ENCODE peak calls at places on chromosomes 1 and 21, in five cellular contexts. One of them, this sample, is unnamed. For H3K27me3, the result is how much of the 10 kb centered on the place peaks cover.

GRCh38 chr1:239456788-239457187 is 70.4 kb downstream of the CHRM3 start:
- DNase-seq in H9: no peak
- DNase-seq in IMR-90: no peak
- DNase-seq in neuronal stem cell: no peak
- DNase-seq in H1: no peak
- DNase-seq in this sample: no peak

GRCh38 chr1:31505884-31506497 is 70.3 kb upstream of the TINAGL1 start:
- DNase-seq in H9: peak
- DNase-seq in IMR-90: peak
- DNase-seq in neuronal stem cell: no peak
- DNase-seq in H1: no peak
- DNase-seq in this sample: no peak

GRCh38 chr1:154869351-154870116 is 547 bp downstream of the KCNN3 start:
- DNase-seq in H9: no peak
- DNase-seq in IMR-90: peak
- DNase-seq in neuronal stem cell: no peak
- DNase-seq in H1: no peak
- DNase-seq in this sample: no peak

GRCh38 chr21:46634966-46635323 is 529 bp upstream of the PRMT2 start:
- DNase-seq in H9: no peak
- DNase-seq in IMR-90: peak
- DNase-seq in neuronal stem cell: peak
- DNase-seq in H1: peak
- DNase-seq in this sample: peak

GRCh38 chr1:88890790-88891317 is 513 bp downstream of the GTF2B start:
- DNase-seq in H9: peak
- DNase-seq in IMR-90: peak
- DNase-seq in neuronal stem cell: peak
- DNase-seq in H1: no peak
- DNase-seq in this sample: no peak

GRCh38 chr1:86965012-86965826 is 50.8 kb downstream of the HS2ST1 start:
- DNase-seq in H9: no peak
- DNase-seq in IMR-90: peak
- DNase-seq in neuronal stem cell: no peak
- DNase-seq in H1: no peak
- DNase-seq in this sample: peak

GRCh38 chr1:5120559-5120958 is 466.1 kb downstream of the AJAP1 start:
- DNase-seq in H9: no peak
- DNase-seq in IMR-90: no peak
- DNase-seq in neuronal stem cell: no peak
- DNase-seq in H1: no peak
- DNase-seq in this sample: no peak

GRCh38 chr1:4675454-4676186 is 21.2 kb downstream of the AJAP1 start:
- DNase-seq in H9: no peak
- DNase-seq in IMR-90: no peak
- DNase-seq in neuronal stem cell: no peak
- DNase-seq in H1: no peak
- DNase-seq in this sample: peak

GRCh38 chr1:219555031-219555667 is 57.8 kb downstream of the ZC3H11B start:
- DNase-seq in H9: peak
- DNase-seq in IMR-90: peak
- DNase-seq in neuronal stem cell: peak
- DNase-seq in H1: peak
- DNase-seq in this sample: peak

DNA sequence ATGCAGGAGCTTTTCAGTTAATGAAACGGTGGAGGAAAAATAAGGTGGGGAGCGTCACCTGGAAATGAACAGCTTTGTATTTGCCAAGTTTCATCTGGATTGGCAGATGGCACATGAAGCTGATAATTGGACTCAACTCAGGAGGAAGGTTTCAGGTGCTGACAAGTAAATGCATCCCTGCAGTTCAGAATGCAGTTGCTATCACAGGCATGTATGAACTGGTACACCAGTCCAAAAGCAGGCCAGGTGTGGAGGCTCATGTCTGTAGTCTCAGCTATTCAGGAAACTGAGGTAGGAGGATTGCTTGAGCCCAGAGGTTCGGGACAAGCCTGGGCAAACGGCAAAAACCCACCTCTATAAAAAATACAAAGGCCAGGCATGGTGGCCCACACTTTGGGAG is 15.5 kb downstream of the DEGS1 start:
- DNase-seq in H9: no peak
- DNase-seq in IMR-90: no peak
- DNase-seq in neuronal stem cell: no peak
- DNase-seq in H1: no peak
- DNase-seq in this sample: no peak
- H3K27me3 ChIP-seq in H9: under half
- H3K27me3 ChIP-seq in IMR-90: under half
- H3K27me3 ChIP-seq in neuronal stem cell: under half
- H3K27me3 ChIP-seq in H1: under half
- H3K27me3 ChIP-seq in this sample: under half

DNA sequence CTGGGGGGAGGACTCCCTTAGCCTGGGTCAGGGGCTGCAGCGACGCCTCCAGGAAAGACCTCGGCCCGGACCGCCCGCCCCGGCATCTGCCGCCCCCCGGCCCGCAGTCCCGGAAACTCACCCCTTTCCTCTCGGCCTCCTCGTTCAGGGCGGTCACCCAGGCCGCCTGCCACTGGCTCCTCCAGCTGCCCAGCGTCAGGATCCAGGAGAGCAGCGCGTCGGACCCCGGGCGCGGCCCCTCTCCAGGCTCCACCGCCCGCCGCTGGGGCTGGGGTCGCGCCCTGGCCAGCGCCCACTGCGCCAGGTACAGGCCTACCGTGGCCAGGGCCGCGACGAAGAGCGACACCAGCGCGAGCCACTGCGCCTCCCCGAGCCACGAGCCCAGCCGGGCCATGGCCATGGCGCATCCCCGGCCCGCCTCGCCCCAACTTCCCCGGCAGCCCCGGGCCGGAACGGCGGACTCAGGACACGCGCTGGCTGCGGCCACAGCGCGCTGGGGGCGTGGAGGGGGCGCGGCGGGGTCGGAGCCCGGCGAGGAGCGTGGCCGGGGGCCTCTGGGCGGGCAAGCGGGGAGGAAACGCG is 478 bp downstream of the C2CD2 start:
- DNase-seq in H9: no peak
- DNase-seq in IMR-90: no peak
- DNase-seq in neuronal stem cell: no peak
- DNase-seq in H1: no peak
- DNase-seq in this sample: no peak
- H3K14ac ChIP-seq in H9: peak
- H3K14ac ChIP-seq in IMR-90: peak
- H3K14ac ChIP-seq in neuronal stem cell: peak
- H3K14ac ChIP-seq in H1: no peak
- H3K14ac ChIP-seq in this sample: peak

GRCh38 chr1:81664341-81664740 is 136.4 kb upstream of the ADGRL2 start:
- DNase-seq in H9: no peak
- DNase-seq in IMR-90: peak
- DNase-seq in neuronal stem cell: no peak
- DNase-seq in H1: no peak
- DNase-seq in this sample: no peak

GRCh38 chr1:81660286-81660685 is 140.4 kb upstream of the ADGRL2 start:
- DNase-seq in H9: no peak
- DNase-seq in IMR-90: peak
- DNase-seq in neuronal stem cell: no peak
- DNase-seq in H1: no peak
- DNase-seq in this sample: no peak

GRCh38 chr1:81666586-81666985 is 134.1 kb upstream of the ADGRL2 start:
- DNase-seq in H9: no peak
- DNase-seq in IMR-90: peak
- DNase-seq in neuronal stem cell: no peak
- DNase-seq in H1: no peak
- DNase-seq in this sample: no peak

GRCh38 chr1:81662913-81663526 is 137.7 kb upstream of the ADGRL2 start:
- DNase-seq in H9: no peak
- DNase-seq in IMR-90: no peak
- DNase-seq in neuronal stem cell: no peak
- DNase-seq in H1: no peak
- DNase-seq in this sample: no peak
- H3K4ac ChIP-seq in H9: no peak
- H3K4ac ChIP-seq in IMR-90: no peak
- H3K4ac ChIP-seq in neuronal stem cell: no peak
- H3K4ac ChIP-seq in H1: no peak
- H3K4ac ChIP-seq in this sample: no peak

GRCh38 chr1:220890582-220890981 is 11.3 kb downstream of the HLX start:
- DNase-seq in H9: no peak
- DNase-seq in IMR-90: no peak
- DNase-seq in neuronal stem cell: no peak
- DNase-seq in H1: no peak
- DNase-seq in this sample: no peak
- H3K27me3 ChIP-seq in H9: half or more
- H3K27me3 ChIP-seq in IMR-90: under half
- H3K27me3 ChIP-seq in neuronal stem cell: half or more
- H3K27me3 ChIP-seq in H1: half or more
- H3K27me3 ChIP-seq in this sample: half or more

DNA sequence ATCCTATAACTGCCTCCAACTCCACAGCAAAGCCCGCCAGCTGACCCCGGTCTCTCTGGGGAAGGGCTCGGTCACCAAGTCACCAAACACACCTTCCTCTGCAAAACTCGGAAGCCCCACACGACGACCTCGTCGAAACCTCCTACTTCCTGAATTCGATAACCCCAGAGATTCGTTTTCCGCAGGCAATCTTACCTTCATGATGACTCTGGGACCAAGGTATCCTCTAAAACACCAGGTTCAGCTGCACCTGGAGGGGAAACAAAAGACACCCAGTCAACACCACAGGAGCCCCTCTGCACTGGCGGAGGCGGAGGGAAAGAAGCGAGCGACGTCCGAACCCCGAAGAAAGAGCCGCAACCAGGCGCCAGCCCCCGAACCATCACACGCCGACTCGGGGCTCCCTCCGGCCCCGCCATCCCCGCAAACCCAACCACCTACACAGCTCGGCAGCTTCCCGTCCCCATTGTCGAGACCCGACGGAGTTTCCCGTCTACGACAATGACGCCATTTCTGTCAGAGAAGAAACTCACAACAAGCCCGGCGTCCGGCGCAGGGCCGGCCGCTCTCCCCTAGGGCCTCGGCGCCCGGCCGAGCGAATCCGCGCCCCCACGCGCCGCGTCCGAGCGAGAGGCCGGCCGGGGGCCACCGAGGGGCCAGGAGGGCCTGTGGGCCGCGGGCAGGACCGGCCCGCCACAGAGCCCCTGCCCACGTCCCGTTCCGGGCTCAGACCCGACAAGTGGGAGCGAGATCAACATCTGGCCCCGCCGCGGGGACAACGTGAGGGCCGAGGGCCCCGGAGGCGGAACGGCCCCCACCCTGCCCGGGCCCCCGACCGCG is 1.0 kb downstream of the ARID4B start:
- DNase-seq in H9: peak
- DNase-seq in IMR-90: no peak
- DNase-seq in neuronal stem cell: peak
- DNase-seq in H1: no peak
- DNase-seq in this sample: peak
- H3K14ac ChIP-seq in H9: peak
- H3K14ac ChIP-seq in IMR-90: peak
- H3K14ac ChIP-seq in neuronal stem cell: peak
- H3K14ac ChIP-seq in H1: no peak
- H3K14ac ChIP-seq in this sample: peak

GRCh38 chr1:34984435-34985062 is 598 bp downstream of the TMEM35B start:
- DNase-seq in H9: no peak
- DNase-seq in IMR-90: peak
- DNase-seq in neuronal stem cell: no peak
- DNase-seq in H1: no peak
- DNase-seq in this sample: no peak
- H3K4ac ChIP-seq in H9: no peak
- H3K4ac ChIP-seq in IMR-90: peak
- H3K4ac ChIP-seq in neuronal stem cell: no peak
- H3K4ac ChIP-seq in H1: no peak
- H3K4ac ChIP-seq in this sample: peak

GRCh38 chr1:177171536-177172123 is 872 bp downstream of the BRINP2 start:
- DNase-seq in H9: no peak
- DNase-seq in IMR-90: no peak
- DNase-seq in neuronal stem cell: no peak
- DNase-seq in H1: no peak
- DNase-seq in this sample: no peak
- H3K27me3 ChIP-seq in H9: under half
- H3K27me3 ChIP-seq in IMR-90: under half
- H3K27me3 ChIP-seq in neuronal stem cell: under half
- H3K27me3 ChIP-seq in H1: half or more
- H3K27me3 ChIP-seq in this sample: under half

DNA sequence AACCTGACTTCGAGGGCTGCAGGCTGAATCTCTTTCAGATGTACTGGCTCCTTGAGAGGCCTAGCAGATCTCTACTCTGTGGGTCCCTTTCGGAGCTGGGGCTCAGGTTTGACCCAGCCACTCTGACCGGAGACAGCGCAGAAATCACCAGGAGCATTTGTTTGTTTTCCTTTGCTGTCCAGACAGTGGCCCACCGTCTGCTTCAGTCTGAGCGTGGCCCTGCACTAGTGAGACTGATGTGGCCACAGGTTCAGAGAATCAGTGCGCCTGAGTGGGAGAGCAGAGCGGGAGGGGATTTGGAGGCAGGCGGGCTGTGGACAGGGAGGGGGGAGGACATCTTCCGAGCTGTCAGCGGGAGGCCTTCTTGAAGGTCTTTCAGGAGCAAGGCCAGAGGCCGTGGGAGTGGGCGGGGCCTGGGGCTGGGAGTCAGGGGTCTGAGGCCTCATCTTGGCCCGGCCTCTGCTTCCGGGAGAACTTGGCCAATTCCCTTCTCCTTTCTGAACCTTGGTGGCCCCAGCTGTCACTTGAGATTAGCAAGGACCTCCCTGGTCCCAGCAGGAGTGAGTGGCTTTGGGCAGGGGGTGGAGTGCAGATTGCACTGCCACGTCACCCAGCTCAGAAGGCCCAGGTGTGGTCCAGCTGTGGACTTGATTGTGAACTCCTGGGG is 8.1 kb downstream of the TNFRSF1B start:
- DNase-seq in H9: peak
- DNase-seq in IMR-90: no peak
- DNase-seq in neuronal stem cell: no peak
- DNase-seq in H1: no peak
- DNase-seq in this sample: no peak
- H3K14ac ChIP-seq in H9: no peak
- H3K14ac ChIP-seq in IMR-90: no peak
- H3K14ac ChIP-seq in neuronal stem cell: peak
- H3K14ac ChIP-seq in H1: no peak
- H3K14ac ChIP-seq in this sample: no peak